ENCODE peak calls at places on chromosome 16, in five cellular contexts. I, Y, T, D and S are unnamed samples. For H3K4me1 and H3K27me3, the result is how much of the 10 kb centered on the place peaks cover.

GRCh38 chr16:19375561-19376158 is 42.0 kb upstream of the TMC5 start:
- DNase-seq in I (peak), Y (peak), T (peak), D (no peak), S (peak)

GRCh38 chr16:58402796-58403195 is 10.5 kb downstream of the GINS3 start:
- DNase-seq in I (no peak), Y (no peak), T (no peak), D (no peak), S (no peak)

GRCh38 chr16:73058616-73059409 is 10.9 kb upstream of the ZFHX3 start:
- DNase-seq in I (peak), Y (peak), T (peak), D (peak), S (peak)

GRCh38 chr16:25151996-25152395 is 40.5 kb downstream of the LCMT1 start:
- DNase-seq in I (peak), Y (peak), T (no peak), D (no peak), S (peak)

GRCh38 chr16:73147958-73148357 is 100.0 kb upstream of the ZFHX3 start:
- DNase-seq in I (no peak), Y (no peak), T (no peak), D (no peak), S (no peak)

GRCh38 chr16:89711601-89712475 is 8.9 kb downstream of the VPS9D1 start:
- DNase-seq in I (peak), Y (peak), T (peak), D (no peak), S (peak)

GRCh38 chr16:57623251-57624043 is 5.0 kb upstream of the ADGRG1 start:
- DNase-seq in I (peak), Y (peak), T (peak), D (peak), S (no peak)

GRCh38 chr16:24673155-24673554 is 56.3 kb upstream of the TNRC6A start:
- DNase-seq in I (no peak), Y (no peak), T (no peak), D (no peak), S (no peak)

GRCh38 chr16:87297918-87298631 is 19.1 kb downstream of the C16orf95 start:
- DNase-seq in I (peak), Y (peak), T (peak), D (no peak), S (no peak)

GRCh38 chr16:73285336-73285735 is 237.4 kb upstream of the ZFHX3 start:
- DNase-seq in I (no peak), Y (no peak), T (no peak), D (no peak), S (no peak)

GRCh38 chr16:74449470-74449869 is 28.2 kb upstream of the CLEC18B start:
- DNase-seq in I (peak), Y (peak), T (no peak), D (peak), S (peak)

GRCh38 chr16:24478401-24478800 is 61.0 kb upstream of the RBBP6 start:
- DNase-seq in I (no peak), Y (no peak), T (no peak), D (no peak), S (no peak)

GRCh38 chr16:81261049-81261648 is 22.7 kb downstream of the BCO1 start:
- DNase-seq in I (peak), Y (peak), T (peak), D (no peak), S (no peak)

GRCh38 chr16:85330694-85331188 is 218.5 kb upstream of the CIBAR2 start:
- DNase-seq in I (peak), Y (peak), T (peak), D (peak), S (peak)

GRCh38 chr16:86722970-86723369 is 144.6 kb downstream of the FOXL1 start:
- DNase-seq in I (no peak), Y (no peak), T (no peak), D (peak), S (no peak)

GRCh38 chr16:21590287-21590686 is 9.1 kb upstream of the METTL9 start:
- DNase-seq in I (no peak), Y (peak), T (no peak), D (no peak), S (no peak)

GRCh38 chr16:27972500-27972899 is 91.0 kb downstream of the GSG1L start:
- DNase-seq in I (peak), Y (peak), T (no peak), D (no peak), S (no peak)

GRCh38 chr16:17345043-17345442 is 125.7 kb downstream of the XYLT1 start:
- DNase-seq in I (no peak), Y (no peak), T (no peak), D (peak), S (no peak)

GRCh38 chr16:59573528-59574271 is 839.6 kb upstream of the GOT2 start:
- DNase-seq in I (no peak), Y (peak), T (no peak), D (no peak), S (no peak)

GRCh38 chr16:12646490-12647274 is 157.0 kb downstream of the CPPED1 start:
- DNase-seq in I (peak), Y (no peak), T (no peak), D (no peak), S (no peak)

GRCh38 chr16:52005551-52005950 is 541.4 kb downstream of the TOX3 start:
- DNase-seq in I (no peak), Y (no peak), T (no peak), D (no peak), S (no peak)

GRCh38 chr16:85557083-85557975 is 55.8 kb upstream of the GSE1 start:
- DNase-seq in I (no peak), Y (peak), T (no peak), D (no peak), S (no peak)

GRCh38 chr16:56849690-56850680 is 15.0 kb upstream of the SLC12A3 start:
- DNase-seq in I (no peak), Y (no peak), T (no peak), D (no peak), S (no peak)

GRCh38 chr16:27066655-27067054 is at the start of gene C16orf82:
- DNase-seq in I (no peak), Y (no peak), T (no peak), D (no peak), S (no peak)

GRCh38 chr16:73053379-73054130 is 5.6 kb upstream of the ZFHX3 start:
- DNase-seq in I (peak), Y (peak), T (peak), D (peak), S (peak)

GRCh38 chr16:88202207-88202745 is 180.5 kb upstream of the ZNF469 start:
- DNase-seq in I (no peak), Y (no peak), T (no peak), D (no peak), S (no peak)

GRCh38 chr16:58449306-58449705 is 50.6 kb upstream of the NDRG4 start:
- DNase-seq in I (no peak), Y (no peak), T (peak), D (no peak), S (no peak)

GRCh38 chr16:4968879-4969278 is 10.7 kb downstream of the SEC14L5 start:
- DNase-seq in I (peak), Y (no peak), T (no peak), D (no peak), S (no peak)
- H3K4me3 ChIP-seq in I (no peak), Y (no peak), T (no peak), D (peak), S (no peak)

DNA sequence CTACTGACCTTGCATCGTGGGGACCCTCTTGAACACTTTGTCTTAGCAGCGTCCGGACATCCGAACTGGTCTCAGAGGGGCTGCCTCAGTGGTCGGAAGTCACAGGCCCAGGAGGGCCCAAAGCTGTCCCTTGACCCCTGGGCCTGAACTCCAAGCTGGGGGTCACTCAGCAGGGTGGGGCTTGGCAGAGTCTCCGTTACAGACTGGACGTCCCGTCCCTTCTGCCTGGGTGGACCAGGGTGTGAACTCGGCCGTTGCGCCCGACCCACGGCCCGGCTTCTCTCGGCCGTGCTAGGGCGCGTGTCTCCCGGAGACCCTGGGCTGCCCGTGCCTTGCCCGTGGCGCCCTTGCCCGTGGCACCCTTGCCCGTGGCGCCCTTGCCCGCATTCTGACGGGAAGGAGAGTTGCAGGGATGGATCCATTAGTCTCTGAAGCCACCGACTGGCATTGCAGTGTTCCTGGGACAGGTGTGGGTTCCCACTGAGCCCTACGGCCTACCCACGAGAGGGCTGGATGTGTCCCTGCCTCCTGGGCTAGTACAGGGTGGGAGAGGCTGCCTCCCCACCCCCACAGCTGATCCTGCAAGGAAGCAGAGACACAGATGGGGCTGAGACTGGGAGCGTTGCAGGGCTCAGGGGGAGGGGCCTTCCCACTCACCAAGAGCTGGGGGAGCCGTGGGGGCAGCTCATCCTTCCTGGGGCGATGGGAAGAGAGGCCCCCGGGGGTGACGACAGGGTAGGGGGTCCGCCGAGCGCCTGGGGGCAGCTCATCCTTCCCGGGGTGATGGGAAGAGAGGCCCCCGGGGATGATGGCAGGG is 4.9 kb downstream of the CACNA1H start:
- DNase-seq in I (no peak), Y (no peak), T (no peak), D (peak), S (no peak)
- H3K4me1 ChIP-seq in I (under half), Y (under half), T (under half), D (under half), S (under half)

GRCh38 chr16:10878328-10878643 is 1.3 kb downstream of the CIITA start:
- DNase-seq in I (no peak), Y (no peak), T (no peak), D (no peak), S (no peak)
- H3K27me3 ChIP-seq in I (under half), Y (under half), T (half or more), D (under half), S (half or more)

GRCh38 chr16:67844441-67844840 is 2.3 kb upstream of the NUTF2 start:
- DNase-seq in I (no peak), Y (peak), T (peak), D (no peak), S (no peak)

GRCh38 chr16:67843343-67843765 is 1.2 kb downstream of the THAP11 start:
- DNase-seq in I (no peak), Y (peak), T (peak), D (peak), S (no peak)

GRCh38 chr16:67842509-67843342 is 606 bp downstream of the THAP11 start:
- DNase-seq in I (peak), Y (peak), T (peak), D (peak), S (peak)

GRCh38 chr16:67841816-67842508 is at the start of gene THAP11:
- DNase-seq in I (peak), Y (peak), T (peak), D (peak), S (peak)

GRCh38 chr16:67841198-67841815 is 813 bp upstream of the THAP11 start:
- DNase-seq in I (no peak), Y (no peak), T (no peak), D (no peak), S (no peak)
- H3K4me3 ChIP-seq in I (no peak), Y (peak), T (peak), D (peak), S (peak)

GRCh38 chr16:15996432-15997109 is 47.2 kb downstream of the ABCC1 start:
- DNase-seq in I (peak), Y (peak), T (peak), D (peak), S (peak)
- H3K4me1 ChIP-seq in I (under half), Y (under half), T (under half), D (half or more), S (under half)

GRCh38 chr16:66335704-66336329 is 30.7 kb upstream of the CDH5 start:
- DNase-seq in I (no peak), Y (no peak), T (peak), D (no peak), S (peak)
- H3K27me3 ChIP-seq in I (under half), Y (under half), T (under half), D (under half), S (under half)

GRCh38 chr16:84041881-84042280 is 714 bp downstream of the SLC38A8 start:
- DNase-seq in I (no peak), Y (no peak), T (no peak), D (no peak), S (no peak)

GRCh38 chr16:84044108-84044488 is 1.5 kb upstream of the SLC38A8 start:
- DNase-seq in I (peak), Y (peak), T (peak), D (no peak), S (peak)

GRCh38 chr16:84043486-84044107 is 1.0 kb upstream of the SLC38A8 start:
- DNase-seq in I (peak), Y (no peak), T (no peak), D (no peak), S (no peak)

GRCh38 chr16:84042308-84042878 is at the start of gene SLC38A8:
- DNase-seq in I (no peak), Y (no peak), T (no peak), D (no peak), S (no peak)

DNA sequence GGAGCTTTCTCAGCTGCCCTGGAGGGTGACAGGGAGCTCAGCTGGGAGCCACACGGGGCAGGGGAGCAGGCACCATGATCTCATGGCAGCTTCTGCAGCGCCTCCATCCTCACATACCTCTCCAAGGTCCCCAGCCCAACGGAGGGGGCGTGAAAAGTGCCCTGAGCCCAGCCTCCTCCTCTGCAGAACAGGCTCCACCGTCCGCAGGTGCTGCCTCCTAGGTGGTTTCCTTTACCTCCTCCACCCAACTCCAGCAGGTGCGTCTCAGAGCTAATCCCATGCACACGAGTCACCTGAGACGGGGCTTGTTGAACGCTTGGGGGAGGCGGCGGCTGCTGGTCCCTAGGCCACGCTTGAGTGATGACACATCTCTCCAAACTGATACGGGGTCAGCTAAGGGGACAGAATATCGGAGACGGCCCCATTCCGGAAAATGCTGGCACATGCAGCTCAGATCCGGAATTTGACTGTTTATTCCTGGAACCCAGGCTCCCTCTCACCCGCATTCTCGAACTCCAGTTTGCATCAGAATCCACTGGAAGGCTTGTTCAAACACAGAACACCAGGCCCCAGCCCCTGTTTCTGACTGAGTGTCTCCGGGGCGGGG is 387 bp upstream of the SLC38A8 start:
- DNase-seq in I (peak), Y (no peak), T (no peak), D (no peak), S (no peak)
- H3K4me3 ChIP-seq in I (no peak), Y (no peak), T (no peak), D (no peak), S (no peak)

DNA sequence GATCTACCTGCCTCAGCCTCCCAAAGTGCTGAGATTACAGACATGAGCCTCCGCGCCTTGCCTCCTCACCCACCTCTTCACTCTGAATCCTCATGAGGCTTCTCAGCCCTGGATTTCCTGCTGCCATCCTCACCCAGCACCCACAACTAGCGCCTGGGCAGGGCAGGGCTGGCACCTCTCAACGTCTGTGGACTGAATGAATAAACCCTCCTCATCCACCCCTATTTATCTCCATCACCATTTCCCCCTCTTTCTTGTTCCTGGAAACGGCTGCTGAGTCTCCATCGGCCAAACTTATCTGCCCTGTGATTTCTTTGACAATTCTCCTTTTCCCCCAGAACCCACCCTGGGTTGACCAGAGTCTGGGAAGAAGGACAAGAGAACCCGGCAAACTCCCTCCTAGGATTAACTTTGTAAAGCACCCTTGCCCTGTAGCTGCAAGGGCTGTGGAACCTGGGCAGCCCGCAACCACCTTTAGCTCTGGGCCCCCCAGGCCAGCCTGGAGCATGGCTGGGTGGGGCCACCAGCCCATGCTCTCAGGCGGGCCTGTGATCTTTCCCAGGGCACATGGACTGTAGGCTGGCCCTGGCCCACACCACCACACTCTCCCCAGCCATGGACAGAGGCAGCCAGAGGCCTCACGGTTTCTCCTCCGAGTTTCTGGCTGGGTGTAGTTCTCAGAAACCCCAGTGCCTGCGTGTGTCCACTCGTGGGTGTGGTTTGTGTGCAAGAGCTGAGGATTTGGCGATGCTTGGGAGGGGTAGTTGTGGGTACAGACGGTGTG is 2.4 kb downstream of the SPN start:
- DNase-seq in I (no peak), Y (no peak), T (no peak), D (no peak), S (no peak)
- H3K4me1 ChIP-seq in I (under half), Y (under half), T (under half), D (under half), S (under half)

DNA sequence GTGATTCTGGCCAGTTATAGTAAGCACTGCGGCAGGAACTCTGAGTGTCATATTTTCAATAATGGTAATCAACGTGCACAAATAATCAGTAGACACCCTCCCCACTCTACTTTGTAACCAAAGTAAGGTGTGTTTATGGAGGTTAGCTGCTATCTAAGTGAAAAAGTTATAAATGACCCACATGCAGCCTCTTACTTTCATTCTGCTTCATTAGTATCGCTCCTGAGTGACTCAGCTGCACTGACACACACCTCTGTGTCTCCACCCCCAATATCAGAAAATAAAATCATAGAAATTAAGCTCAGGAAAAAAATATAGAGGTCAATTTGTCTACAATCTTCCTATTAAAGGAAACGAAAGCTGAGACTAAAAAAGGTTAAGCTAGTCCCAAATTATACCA is 64.1 kb upstream of the TRAP1 start:
- DNase-seq in I (no peak), Y (no peak), T (no peak), D (no peak), S (no peak)
- H3K27me3 ChIP-seq in I (under half), Y (under half), T (under half), D (under half), S (under half)